ENCODE peak calls at places on chromosomes 1 and 21, in seven cellular contexts. G is A172, Y is T-helper 2 cell, Z is NCI-H446 treated with DMSO at 0.1 percent for 48 hours, F is lower lobe of right lung, X is body of pancreas, T is NCI-H1694 treated with DMSO at 0.1 percent for 48 hours. N is an unnamed sample.

GRCh38 chr1:241532173-241532553 is at the start of gene KMO:
- DNase-seq in G (peak; percentile 34), Y (no peak), Z (no peak), F (no peak), X (no peak), T (no peak), N (peak; percentile 75)

GRCh38 chr1:23122023-23122738 is 46.5 kb downstream of the LUZP1 start:
- DNase-seq in G (no peak), Y (no peak), Z (no peak), F (no peak), X (peak; percentile 27), T (no peak), N (no peak)

GRCh38 chr1:93771843-93772242 is 90.2 kb upstream of the BCAR3 start:
- DNase-seq in G (no peak), Y (no peak), Z (no peak), F (no peak), X (no peak), T (no peak), N (no peak)

GRCh38 chr1:55230654-55231053 is 15.5 kb upstream of the USP24 start:
- DNase-seq in G (peak; percentile 28), Y (no peak), Z (no peak), F (no peak), X (no peak), T (no peak), N (no peak)

GRCh38 chr1:116485071-116485735 is 85.6 kb downstream of the CD58 start:
- DNase-seq in G (peak; percentile 68), Y (peak; percentile 57), Z (peak; percentile 67), F (peak; percentile 91), X (peak; percentile 93), T (peak; percentile 79), N (peak; percentile 76)

GRCh38 chr1:30472526-30472925 is 250.9 kb downstream of the MATN1 start:
- DNase-seq in G (no peak), Y (no peak), Z (no peak), F (no peak), X (no peak), T (no peak), N (no peak)

GRCh38 chr1:207861442-207862177 is 49.3 kb downstream of the CD34 start:
- DNase-seq in G (no peak), Y (peak; percentile 46), Z (no peak), F (no peak), X (peak; percentile 26), T (no peak), N (no peak)

GRCh38 chr1:99731384-99731783 is 35.1 kb downstream of the FRRS1 start:
- DNase-seq in G (no peak), Y (no peak), Z (no peak), F (no peak), X (no peak), T (no peak), N (no peak)

GRCh38 chr1:147824776-147825175 is 64.4 kb upstream of the GJA5 start:
- DNase-seq in G (no peak), Y (no peak), Z (no peak), F (no peak), X (no peak), T (no peak), N (no peak)

GRCh38 chr1:85571830-85572229 is 8.7 kb upstream of the CCN1 start:
- DNase-seq in G (no peak), Y (no peak), Z (no peak), F (no peak), X (no peak), T (no peak), N (peak; percentile 73)

GRCh38 chr21:21165063-21165645 is 166.9 kb downstream of the NCAM2 start:
- DNase-seq in G (no peak), Y (no peak), Z (peak; percentile 34), F (no peak), X (no peak), T (no peak), N (no peak)

GRCh38 chr21:23401278-23401677 is 2206.0 kb downstream of the MRPL39 start:
- DNase-seq in G (peak; percentile 7), Y (no peak), Z (peak; percentile 59), F (no peak), X (no peak), T (peak; percentile 54), N (no peak)

N was measured in kidney glomerular epithelial cell.